ENCODE peak calls at places on chromosomes 4 and X, in eight cellular contexts. I, F, H, O, M, K, L and G are unnamed samples.

GRCh38 chrX:6293716-6294115 is 65.0 kb upstream of the NLGN4X start:
- DNase-seq in I (no peak), F (no peak), H (no peak), O (no peak), M (no peak), K (no peak), L (no peak), G (no peak)

GRCh38 chr4:96887857-96888256 is 1048.0 kb downstream of the PDHA2 start:
- DNase-seq in I (no peak), F (no peak), H (no peak), O (no peak), M (no peak), K (no peak), L (peak; percentile 78), G (no peak)

GRCh38 chrX:9566150-9566621 is 101.3 kb downstream of the TBL1X start:
- DNase-seq in I (no peak), F (peak; percentile 68), H (peak; percentile 49), O (peak; percentile 70), M (peak; percentile 5), K (peak; percentile 8), L (no peak), G (no peak)

GRCh38 chr4:47187608-47188007 is 156.2 kb downstream of the GABRB1 start:
- DNase-seq in I (no peak), F (no peak), H (no peak), O (no peak), M (no peak), K (no peak), L (no peak), G (no peak)

GRCh38 chr4:44629280-44629866 is 22.1 kb downstream of the YIPF7 start:
- DNase-seq in I (peak; percentile 38), F (peak; percentile 85), H (peak; percentile 8), O (peak; percentile 9), M (peak; percentile 3), K (peak; percentile 20), L (peak; percentile 25), G (no peak)

GRCh38 chrX:47230136-47230868 is 2.5 kb upstream of the USP11 start:
- DNase-seq in I (no peak), F (no peak), H (no peak), O (no peak), M (no peak), K (no peak), L (no peak), G (peak; percentile 21)

GRCh38 chr4:13580018-13580417 is 35.7 kb upstream of the NKX3-2 start:
- DNase-seq in I (no peak), F (no peak), H (no peak), O (no peak), M (no peak), K (no peak), L (no peak), G (no peak)

GRCh38 chr4:176198316-176198903 is 3.0 kb upstream of the SPATA4 start:
- DNase-seq in I (no peak), F (no peak), H (no peak), O (no peak), M (no peak), K (no peak), L (no peak), G (no peak)